ENCODE peak calls at places on chromosomes 13 and 19, in nine cellular contexts. E is dorsolateral prefrontal cortex; C is gastrocnemius medialis; J is ecto neural progenitor cell; N is AML-193; X is stimulated activated CD8-positive, alpha-beta memory T cell treated with anti-CD3 and anti-CD28 coated beads, Interleukin-4, amount 100 ng/mL, for 1 hour; U is neural progenitor cell; K is NT2/D1; Q is HS-5. Y is an unnamed sample.

GRCh38 chr19:46413262-46414031 is at the start of gene CCDC8:
- DNase-seq in J (peak), U (peak), X (no peak), K (peak), N (no peak), E (no peak), C (peak), Q (no peak), Y (peak)

GRCh38 chr19:6772866-6773322 is 386 bp downstream of the VAV1 start:
- DNase-seq in N (no peak), X (no peak), E (no peak), C (no peak), Q (no peak), U (no peak), K (no peak), J (no peak), Y (no peak)

GRCh38 chr13:72849571-72849970 is 67.6 kb downstream of the PIBF1 start:
- DNase-seq in Q (no peak), K (no peak), X (no peak), E (no peak), N (no peak), C (no peak), J (no peak), U (no peak), Y (no peak)

GRCh38 chr13:99894835-99895427 is 76.6 kb downstream of the ZIC5 start:
- DNase-seq in U (peak), C (no peak), N (no peak), K (no peak), E (no peak), X (no peak), J (no peak), Q (no peak), Y (no peak)

GRCh38 chr13:43303040-43303729 is 279.8 kb downstream of the DNAJC15 start:
- DNase-seq in U (peak), Q (no peak), E (peak), K (no peak), N (peak), C (peak), X (no peak), J (peak), Y (no peak)

GRCh38 chr13:28220166-28220565 is 81.8 kb downstream of the PAN3 start:
- DNase-seq in U (no peak), J (no peak), Q (no peak), N (no peak), X (no peak), K (no peak), E (no peak), C (no peak), Y (no peak)

GRCh38 chr19:10191347-10191746 is 3.4 kb downstream of the DNMT1 start:
- DNase-seq in U (no peak), E (no peak), J (no peak), Q (peak), C (no peak), K (no peak), X (no peak), N (peak), Y (no peak)

GRCh38 chr13:78382481-78382880 is 220.9 kb downstream of the POU4F1 start:
- DNase-seq in C (no peak), X (no peak), Q (no peak), E (no peak), U (no peak), K (no peak), J (no peak), N (no peak), Y (no peak)

GRCh38 chr13:113589961-113590339 is 5.4 kb downstream of the TFDP1 start:
- DNase-seq in C (no peak), J (no peak), X (no peak), Q (no peak), K (no peak), U (no peak), N (no peak), E (no peak), Y (peak)

GRCh38 chr13:41610426-41610825 is 153.1 kb downstream of the RGCC start:
- DNase-seq in K (no peak), Q (peak), C (no peak), E (no peak), U (no peak), X (no peak), J (no peak), N (no peak), Y (no peak)

GRCh38 chr19:35195822-35196221 is 32.7 kb downstream of the FAM187B start:
- DNase-seq in U (no peak), C (no peak), X (no peak), K (no peak), E (no peak), N (no peak), Q (no peak), J (no peak), Y (peak)

GRCh38 chr13:31192306-31192705 is 7.5 kb upstream of the B3GLCT start:
- DNase-seq in Q (no peak), J (no peak), U (no peak), X (no peak), E (peak), K (no peak), N (no peak), C (no peak), Y (no peak)

GRCh38 chr19:41434450-41434849 is 5.3 kb downstream of the DMAC2 start:
- DNase-seq in N (peak), C (no peak), U (no peak), J (no peak), Q (no peak), E (no peak), K (no peak), X (no peak), Y (no peak)

GRCh38 chr19:29795882-29796523 is 15.8 kb upstream of the CCNE1 start:
- DNase-seq in N (no peak), E (no peak), U (no peak), C (no peak), Q (no peak), K (no peak), X (no peak), J (no peak), Y (no peak)

GRCh38 chr19:11551603-11552235 is 7.3 kb downstream of the ELOF1 start:
- DNase-seq in Q (no peak), U (peak), X (no peak), K (no peak), J (peak), E (no peak), N (no peak), C (no peak), Y (no peak)

GRCh38 chr13:111905609-111905945 is 161.4 kb upstream of the SOX1 start:
- DNase-seq in X (no peak), N (no peak), K (no peak), U (no peak), E (no peak), C (no peak), J (peak), Q (no peak), Y (peak)

GRCh38 chr19:38070573-38070972 is 153.4 kb downstream of the DPF1 start:
- DNase-seq in Q (no peak), C (no peak), N (no peak), X (no peak), J (no peak), U (no peak), E (no peak), K (no peak), Y (no peak)

GRCh38 chr13:111165611-111166010 is 50.5 kb downstream of the ARHGEF7 start:
- DNase-seq in X (no peak), Q (no peak), C (no peak), U (no peak), K (no peak), J (no peak), E (no peak), N (no peak), Y (no peak)

GRCh38 chr19:56273563-56274117 is 1.1 kb downstream of the EDDM13 start:
- DNase-seq in Q (no peak), X (no peak), N (no peak), E (no peak), U (no peak), J (no peak), K (no peak), C (no peak), Y (no peak)

GRCh38 chr13:71213252-71213821 is 653.7 kb downstream of the DACH1 start:
- DNase-seq in Q (no peak), U (no peak), K (no peak), C (no peak), X (no peak), N (no peak), J (no peak), E (no peak), Y (no peak)

GRCh38 chr19:3159565-3159964 is 19.0 kb upstream of the S1PR4 start:
- DNase-seq in E (no peak), K (no peak), N (no peak), Q (no peak), C (no peak), J (no peak), U (no peak), X (no peak), Y (no peak)

GRCh38 chr13:94548382-94549240 is 47.3 kb downstream of the TGDS start:
- DNase-seq in X (no peak), N (no peak), E (peak), Q (peak), K (peak), U (peak), C (peak), J (no peak), Y (no peak)

GRCh38 chr13:36030670-36031331 is 100.4 kb downstream of the DCLK1 start:
- DNase-seq in Q (no peak), N (no peak), C (no peak), U (peak), X (no peak), K (no peak), J (no peak), E (no peak), Y (no peak)

GRCh38 chr13:49938921-49939320 is 2.8 kb upstream of the SPRYD7 start:
- DNase-seq in Q (no peak), X (no peak), J (no peak), N (no peak), U (no peak), C (no peak), K (no peak), E (no peak), Y (no peak)

GRCh38 chr13:43516401-43516826 is 270.4 kb downstream of the ENOX1 start:
- DNase-seq in C (peak), Q (no peak), K (no peak), E (no peak), U (no peak), J (no peak), X (no peak), N (no peak), Y (no peak)

GRCh38 chr13:112880976-112881540 is 88.0 kb upstream of the MCF2L start:
- DNase-seq in K (no peak), U (no peak), Q (no peak), E (no peak), N (no peak), X (no peak), J (no peak), C (no peak), Y (no peak)

GRCh38 chr13:94178625-94179244 is 300.7 kb downstream of the DCT start:
- DNase-seq in K (no peak), Q (no peak), C (no peak), J (no peak), U (no peak), N (no peak), X (no peak), E (no peak), Y (no peak)